ENCODE peak calls at places on chromosomes 3 and 15, in six cellular contexts. J, Q, G, M, X and S are unnamed samples.

GRCh38 chr15:85582719-85583089 is 202.3 kb downstream of the AKAP13 start:
- DNase-seq in Q (no peak), X (no peak), J (peak), G (peak), M (peak), S (no peak)

GRCh38 chr15:24878153-24878552 is 76.6 kb upstream of the SNRPN start:
- DNase-seq in J (no peak), Q (no peak), G (no peak), X (no peak), M (peak), S (peak)

GRCh38 chr3:113747719-113748046 is 848 bp downstream of the ATP6V1A start:
- DNase-seq in X (no peak), M (no peak), J (no peak), G (no peak), Q (no peak), S (no peak)

GRCh38 chr3:195251336-195252065 is 19.5 kb downstream of the XXYLT1 start:
- DNase-seq in J (no peak), M (no peak), X (no peak), G (no peak), Q (peak), S (peak)

GRCh38 chr15:92473784-92474183 is 80.1 kb downstream of the ST8SIA2 start:
- DNase-seq in X (no peak), G (no peak), Q (no peak), J (no peak), M (no peak), S (no peak)

GRCh38 chr3:46575577-46576222 is 9.6 kb upstream of the LRRC2 start:
- DNase-seq in M (no peak), G (no peak), Q (no peak), X (no peak), J (no peak), S (no peak)

GRCh38 chr15:77521206-77521605 is 100.5 kb downstream of the HMG20A start:
- DNase-seq in Q (no peak), J (no peak), M (no peak), G (no peak), X (no peak), S (no peak)

GRCh38 chr3:66858656-66859381 is 139.3 kb upstream of the KBTBD8 start:
- DNase-seq in J (no peak), M (no peak), Q (no peak), X (no peak), G (no peak), S (no peak)

GRCh38 chr3:35651888-35652287 is 12.6 kb downstream of the ARPP21 start:
- DNase-seq in X (no peak), Q (no peak), G (no peak), M (no peak), J (no peak), S (no peak)

GRCh38 chr3:187072582-187072981 is 66.7 kb downstream of the RPL39L start:
- DNase-seq in M (no peak), Q (no peak), G (no peak), X (peak), J (no peak), S (no peak)

GRCh38 chr3:172177046-172177445 is 137.7 kb downstream of the FNDC3B start:
- DNase-seq in J (no peak), X (no peak), Q (no peak), G (no peak), M (no peak), S (no peak)

GRCh38 chr15:101724675-101725005 is 367 bp upstream of the TARS3 start:
- DNase-seq in M (no peak), G (no peak), X (no peak), Q (no peak), J (no peak), S (no peak)

GRCh38 chr3:132347095-132347494 is 29.9 kb downstream of the ACP3 start:
- DNase-seq in X (no peak), M (no peak), Q (no peak), J (no peak), G (peak), S (peak)

GRCh38 chr3:57007513-57008415 is 52.7 kb upstream of the SPATA12 start:
- DNase-seq in M (peak), X (no peak), G (peak), Q (peak), J (no peak), S (peak)

GRCh38 chr3:66615643-66616301 is 115.0 kb upstream of the LRIG1 start:
- DNase-seq in M (no peak), X (no peak), Q (no peak), G (no peak), J (no peak), S (peak)

GRCh38 chr3:172101107-172101506 is 61.7 kb downstream of the FNDC3B start:
- DNase-seq in M (no peak), J (no peak), Q (no peak), G (no peak), X (no peak), S (no peak)

GRCh38 chr3:72191211-72191960 is 406.4 kb upstream of the PROK2 start:
- DNase-seq in X (no peak), M (no peak), Q (no peak), G (no peak), J (no peak), S (no peak)

GRCh38 chr3:52775877-52776276 is 1.5 kb upstream of the ITIH1 start:
- DNase-seq in X (no peak), G (peak), J (no peak), Q (no peak), M (no peak), S (no peak)

GRCh38 chr15:74857082-74857655 is 14.2 kb upstream of the ULK3 start:
- DNase-seq in G (peak), J (no peak), Q (no peak), X (no peak), M (peak), S (no peak)

GRCh38 chr3:65636326-65636725 is 402.4 kb downstream of the MAGI1 start:
- DNase-seq in Q (no peak), M (no peak), G (no peak), J (no peak), X (no peak), S (no peak)

GRCh38 chr3:10722921-10723320 is 93.1 kb upstream of the SLC6A11 start:
- DNase-seq in X (no peak), Q (no peak), M (no peak), G (no peak), J (no peak), S (no peak)

GRCh38 chr15:70752142-70752754 is 11.1 kb downstream of the UACA start:
- DNase-seq in X (no peak), G (no peak), J (no peak), Q (no peak), M (peak), S (no peak)

GRCh38 chr15:36612063-36612788 is 32.8 kb downstream of the CDIN1 start:
- DNase-seq in G (no peak), J (no peak), Q (no peak), X (no peak), M (no peak), S (no peak)

GRCh38 chr3:186519021-186519658 is 25.0 kb downstream of the CRYGS start:
- DNase-seq in J (peak), X (no peak), M (no peak), G (no peak), Q (no peak), S (no peak)

GRCh38 chr15:31032959-31033358 is 41.5 kb upstream of the MTMR10 start:
- DNase-seq in X (no peak), Q (no peak), G (no peak), J (no peak), M (no peak), S (no peak)

GRCh38 chr3:14416453-14416852 is 14.0 kb downstream of the SLC6A6 start:
- DNase-seq in G (no peak), X (no peak), M (no peak), J (no peak), Q (no peak), S (no peak)

GRCh38 chr15:80495406-80495942 is 91.3 kb downstream of the ARNT2 start:
- DNase-seq in M (no peak), G (no peak), X (no peak), Q (no peak), J (no peak), S (no peak)

GRCh38 chr15:62569460-62570404 is 404.6 kb upstream of the C2CD4B start:
- DNase-seq in M (peak), G (peak), X (no peak), J (no peak), Q (no peak), S (peak)

GRCh38 chr3:195111322-195111710 is 159.6 kb downstream of the XXYLT1 start:
- DNase-seq in X (no peak), J (peak), Q (no peak), G (no peak), M (no peak), S (no peak)

GRCh38 chr3:110248666-110249065 is 823.0 kb upstream of the NECTIN3 start:
- DNase-seq in M (no peak), Q (no peak), G (no peak), X (no peak), J (no peak), S (no peak)

GRCh38 chr3:83890763-83891135 is 1068.0 kb upstream of the CADM2 start:
- DNase-seq in Q (no peak), X (no peak), G (no peak), M (no peak), J (no peak), S (no peak)

DNA sequence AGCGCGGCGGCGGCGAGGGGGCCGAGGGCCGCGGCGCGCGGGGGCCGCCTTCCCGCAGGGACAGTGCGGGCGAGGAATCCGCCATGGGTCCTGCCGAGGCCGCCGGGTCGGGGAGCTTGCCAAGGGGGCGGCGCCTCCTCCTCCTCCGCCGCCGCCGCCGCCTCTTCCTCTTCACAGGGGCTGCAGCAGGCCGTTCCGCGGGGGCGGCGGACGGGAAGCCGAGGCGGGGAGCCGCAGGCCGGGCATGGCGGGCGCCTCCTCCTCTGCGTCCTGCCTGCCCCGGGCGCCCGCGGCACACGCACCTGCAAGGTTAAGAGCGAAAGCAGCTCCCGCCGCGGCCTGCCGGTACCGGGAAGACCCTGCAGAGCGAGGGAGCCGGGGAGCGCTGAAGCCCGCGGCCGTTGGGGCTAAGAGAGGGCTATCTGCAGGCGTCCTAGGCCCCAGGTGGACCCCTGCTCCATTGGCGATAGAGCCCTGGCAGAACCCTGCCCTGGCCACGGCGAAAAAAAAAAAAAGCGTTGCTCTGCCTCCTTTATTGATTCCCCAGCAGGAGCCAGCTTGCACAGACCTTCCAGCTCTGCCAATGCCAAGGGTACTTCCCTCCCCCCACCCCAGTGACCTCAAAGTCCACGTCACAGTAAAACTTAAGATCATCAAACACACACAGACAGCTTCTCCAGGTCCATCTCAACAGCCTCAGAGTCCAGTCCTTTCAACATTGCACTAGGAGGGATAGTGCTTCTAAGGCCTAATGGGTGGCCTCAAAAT is at the start of gene LYSMD2:
- DNase-seq in M (peak), Q (peak), G (peak), J (peak), X (no peak), S (peak)
- TF ChIP-seq POLR2AphosphoS5 in M (peak), Q (peak), G (peak), J (peak), X (no peak), S (peak)

DNA sequence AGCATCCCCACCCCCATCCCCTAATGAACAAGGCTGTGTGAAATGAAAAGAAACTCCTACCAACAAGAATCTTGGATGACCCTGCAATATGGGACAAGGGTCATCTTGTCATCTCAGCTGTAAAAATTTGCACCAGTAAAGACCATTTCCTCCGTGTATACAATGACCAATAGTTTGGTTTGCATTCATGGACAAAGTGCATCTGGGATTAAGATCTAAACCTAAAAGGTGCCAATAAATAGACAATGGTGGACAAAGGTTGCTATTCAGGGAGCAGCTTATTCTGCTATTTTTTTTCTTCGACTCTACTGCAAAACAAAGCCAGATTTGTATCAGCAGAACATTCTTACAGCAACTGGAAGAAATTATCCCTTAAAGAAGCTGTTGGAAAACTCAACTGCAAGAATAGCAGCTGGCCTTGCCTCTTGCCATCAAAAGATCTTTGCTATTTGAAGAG is 8.0 kb downstream of the MGLL start:
- DNase-seq in J (no peak), M (peak), X (no peak), G (no peak), Q (no peak), S (no peak)
- H3K4me3 ChIP-seq in J (no peak), M (no peak), X (no peak), G (no peak), Q (no peak), S (no peak)

GRCh38 chr3:13333236-13333897 is 86.8 kb downstream of the NUP210 start:
- DNase-seq in M (no peak), Q (no peak), G (no peak), J (no peak), X (no peak), S (no peak)
- H3K27ac ChIP-seq in M (no peak), Q (no peak), G (no peak), J (peak), X (no peak), S (no peak)

GRCh38 chr3:58948018-58948417 is 101.8 kb downstream of the CFAP20DC start:
- DNase-seq in Q (no peak), J (no peak), M (no peak), X (no peak), G (no peak), S (no peak)
- TF ChIP-seq POLR2AphosphoS5 in Q (no peak), J (no peak), M (no peak), X (no peak), G (no peak), S (no peak)

DNA sequence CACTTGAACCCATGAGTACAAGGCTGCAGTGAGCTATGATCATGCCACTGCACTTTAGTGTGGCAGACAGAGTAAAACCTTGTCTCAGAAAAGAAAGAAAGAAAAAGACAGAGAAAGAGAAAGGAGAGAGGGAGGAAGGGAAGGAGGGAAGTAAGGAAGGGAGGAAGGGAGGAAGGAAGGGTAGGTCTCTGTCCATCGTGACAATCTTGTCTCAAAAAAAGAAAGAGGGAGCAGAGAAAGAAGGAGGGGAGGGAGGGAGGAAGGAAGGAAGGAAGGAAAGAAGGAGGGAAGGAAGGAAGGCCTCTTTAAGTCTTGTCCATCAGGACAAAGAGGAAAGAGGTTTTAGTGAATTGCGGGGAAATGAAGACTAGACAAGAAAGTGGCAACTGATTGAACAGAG is 122.2 kb downstream of the ETFA start:
- DNase-seq in Q (no peak), M (no peak), X (no peak), J (no peak), G (no peak), S (no peak)
- H3K4me3 ChIP-seq in Q (no peak), M (no peak), X (no peak), J (no peak), G (no peak), S (no peak)

DNA sequence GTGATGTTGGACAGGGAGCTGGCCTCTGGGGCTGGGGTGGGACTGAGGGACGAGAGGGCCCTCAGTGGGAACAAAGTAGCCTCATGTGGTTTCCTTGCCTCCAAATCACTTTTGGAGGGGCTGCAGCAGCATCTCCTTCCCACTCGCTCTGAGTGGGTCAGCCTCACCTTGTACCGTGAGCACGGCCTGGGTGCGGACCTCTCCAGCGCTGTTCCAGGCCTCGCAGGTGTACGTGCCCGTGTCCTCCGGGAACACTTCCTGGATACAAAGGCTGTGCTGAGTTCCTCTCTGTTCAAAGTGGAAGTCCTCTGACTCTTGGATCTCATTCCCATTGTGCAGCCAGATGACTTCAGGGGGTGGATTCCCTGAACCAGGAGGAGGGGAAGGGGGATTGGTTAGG is 123.7 kb upstream of the HACD2 start:
- DNase-seq in X (no peak), J (peak), G (no peak), Q (no peak), M (no peak), S (no peak)
- H3K27ac ChIP-seq in X (no peak), J (no peak), G (no peak), Q (no peak), M (no peak), S (no peak)

GRCh38 chr3:165800970-165801369 is 36.3 kb downstream of the BCHE start:
- DNase-seq in Q (no peak), X (no peak), G (no peak), J (no peak), M (no peak), S (no peak)
- TF ChIP-seq POLR2AphosphoS5 in Q (no peak), X (no peak), G (no peak), J (no peak), M (no peak), S (no peak)

DNA sequence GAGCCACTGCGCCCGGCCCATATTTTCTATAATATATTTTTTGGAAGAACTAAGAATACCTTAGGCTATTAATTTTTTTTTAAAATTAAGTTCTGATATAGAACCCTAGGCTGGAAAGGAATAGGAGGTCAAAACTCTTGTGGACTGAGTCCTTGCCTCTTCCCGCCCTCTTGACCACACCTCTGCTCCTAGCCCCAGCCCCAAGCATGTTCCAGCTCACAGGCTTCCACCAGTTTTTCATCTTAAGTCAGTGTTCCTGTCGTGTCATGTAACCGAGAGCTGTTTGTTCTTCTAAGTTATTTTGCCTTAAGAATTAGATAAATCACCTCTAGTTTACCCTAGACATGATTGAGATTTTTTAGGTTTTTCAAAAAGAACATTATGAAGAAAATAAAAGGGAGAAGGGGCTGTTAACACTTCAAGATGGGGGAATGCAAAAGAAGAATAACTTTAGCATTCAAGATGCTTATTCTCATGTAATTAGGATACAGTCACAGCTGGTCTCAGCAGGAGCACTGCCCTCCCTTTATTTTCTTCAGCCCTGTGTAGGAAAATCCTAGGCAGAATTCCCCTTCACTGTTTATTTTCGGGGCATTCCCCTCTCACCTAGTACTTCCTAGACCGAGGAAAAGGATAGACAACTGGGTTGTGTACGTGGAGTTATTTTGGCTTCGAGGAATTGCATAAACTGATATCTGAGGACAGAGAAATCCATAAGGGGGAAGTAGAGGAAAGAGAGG is 110.2 kb downstream of the CMSS1 start:
- DNase-seq in G (no peak), M (no peak), Q (no peak), J (no peak), X (no peak), S (no peak)
- H3K4me3 ChIP-seq in G (no peak), M (no peak), Q (no peak), J (no peak), X (no peak), S (no peak)

GRCh38 chr3:39278616-39278935 is 1.3 kb downstream of the CX3CR1 start:
- DNase-seq in J (no peak), G (no peak), X (no peak), M (no peak), Q (peak), S (no peak)
- H3K27ac ChIP-seq in J (no peak), G (no peak), X (no peak), M (no peak), Q (no peak), S (no peak)

GRCh38 chr3:123616593-123616992 is 31.7 kb upstream of the HACD2 start:
- DNase-seq in J (no peak), G (no peak), X (no peak), M (no peak), Q (no peak), S (no peak)

GRCh38 chr3:123618076-123618703 is 33.3 kb upstream of the HACD2 start:
- DNase-seq in G (no peak), J (no peak), M (no peak), Q (no peak), X (no peak), S (no peak)

GRCh38 chr3:123621510-123622189 is 36.8 kb upstream of the HACD2 start:
- DNase-seq in M (no peak), G (no peak), X (no peak), J (no peak), Q (no peak), S (no peak)

GRCh38 chr3:123620338-123620737 is 35.5 kb upstream of the HACD2 start:
- DNase-seq in G (no peak), X (no peak), J (no peak), M (peak), Q (no peak), S (peak)

DNA sequence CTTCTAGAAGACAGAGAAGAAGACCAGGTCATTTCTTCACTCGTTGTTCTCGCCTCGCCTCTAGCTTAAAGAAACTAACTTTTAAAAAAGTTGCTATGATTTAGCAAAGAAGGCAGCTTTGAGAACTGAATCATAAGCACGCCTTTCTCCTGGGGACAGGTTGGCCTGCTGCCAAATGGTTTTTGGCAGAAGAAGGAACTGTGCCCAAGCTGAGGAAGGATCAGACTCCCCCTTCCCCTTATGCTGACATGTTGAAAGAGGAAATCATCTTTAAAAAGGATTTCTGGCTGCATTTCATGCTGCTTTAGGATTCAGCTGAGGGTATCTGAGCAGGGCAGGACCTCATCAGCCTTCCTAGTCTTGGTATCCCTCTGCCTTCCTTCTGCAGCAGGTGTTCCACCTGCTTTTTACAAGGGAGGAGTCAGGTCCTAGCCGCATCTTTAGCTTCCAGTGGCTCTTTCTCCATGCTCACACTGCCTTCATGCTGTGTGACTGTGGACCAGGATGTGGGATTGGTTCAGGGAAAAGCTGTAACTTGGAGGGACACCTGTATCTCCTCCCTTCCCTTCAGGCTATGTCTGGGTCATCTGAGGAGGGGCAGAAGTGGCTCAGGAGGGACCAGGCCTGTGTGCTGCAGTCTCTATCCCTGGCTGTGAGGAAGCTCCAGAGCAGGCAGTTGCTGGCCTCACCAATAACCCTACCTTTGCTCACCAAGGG is 34.1 kb upstream of the HACD2 start:
- DNase-seq in X (peak), Q (no peak), J (no peak), G (peak), M (peak), S (peak)
- TF ChIP-seq POLR2AphosphoS5 in X (no peak), Q (peak), J (peak), G (peak), M (no peak), S (peak)